ENCODE peak calls at places on chromosomes 1 and 21, in four cellular contexts. Q is K562, Y is GM12878, E is HepG2. C is an unnamed sample.

GRCh38 chr1:24795236-24795635 is 50.0 kb downstream of the CLIC4 start:
- DNase-seq in Q (no peak), Y (no peak), E (no peak), C (no peak)

GRCh38 chr1:201481761-201482493 is 12.9 kb upstream of the PHLDA3 start:
- DNase-seq in Q (peak; percentile 92), Y (peak; percentile 41), E (peak; percentile 73), C (peak; percentile 95)

GRCh38 chr21:37139902-37140301 is 66.8 kb downstream of the TTC3 start:
- DNase-seq in E (no peak), Y (no peak), Q (no peak), C (no peak)

GRCh38 chr1:174074757-174075156 is 52.6 kb upstream of the RC3H1 start:
- DNase-seq in Y (no peak), Q (peak; percentile 30), E (no peak), C (no peak)

GRCh38 chr1:181062800-181063428 is 25.6 kb upstream of the IER5 start:
- DNase-seq in Q (no peak), E (no peak), Y (peak; percentile 87), C (no peak)

GRCh38 chr1:63663301-63663700 is 70.1 kb downstream of the PGM1 start:
- DNase-seq in Y (no peak), E (no peak), Q (no peak), C (no peak)

GRCh38 chr1:53305650-53306049 is 22.2 kb downstream of the LRP8 start:
- DNase-seq in Q (no peak), E (no peak), Y (no peak), C (no peak)

GRCh38 chr21:37370152-37371040 is 3.8 kb downstream of the DYRK1A start:
- DNase-seq in Q (peak; percentile 77), E (no peak), Y (no peak), C (no peak)

GRCh38 chr1:202144510-202145324 is at the start of gene ARL8A:
- DNase-seq in E (no peak), Q (peak; percentile 81), Y (no peak), C (peak; percentile 85)

DNA sequence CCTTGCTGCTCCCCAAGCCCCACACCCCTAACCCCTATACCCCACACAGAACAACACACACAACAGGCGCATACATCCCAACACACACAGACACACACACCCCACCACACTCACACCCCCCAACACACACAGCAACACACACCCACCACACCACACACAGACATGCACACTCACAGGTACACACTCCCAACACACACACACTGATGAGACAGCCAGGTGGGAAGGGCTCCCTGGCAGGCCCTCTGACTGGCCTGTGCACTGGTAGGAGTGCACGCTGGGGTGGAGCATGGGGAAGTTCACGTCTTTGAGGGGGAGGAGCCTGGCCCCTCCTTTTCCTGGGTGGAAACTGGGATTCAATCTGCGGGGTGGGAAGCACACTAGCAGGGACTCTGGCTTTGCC is 116.7 kb downstream of the RHOU start:
- DNase-seq in E (no peak), Y (no peak), Q (no peak), C (no peak)
- TF ChIP-seq FOXM1 in E (no peak), Y (no peak), Q (no peak), C (no peak)

GRCh38 chr1:153094426-153094825 is at the start of gene SPRR2E:
- DNase-seq in Q (no peak), Y (no peak), E (no peak), C (no peak)

GRCh38 chr1:153095764-153096163 is 1.4 kb upstream of the SPRR2E start:
- DNase-seq in E (no peak), Y (no peak), Q (no peak), C (no peak)

GRCh38 chr1:153099646-153100045 is 5.3 kb upstream of the SPRR2E start:
- DNase-seq in Y (no peak), Q (no peak), E (no peak), C (no peak)

DNA sequence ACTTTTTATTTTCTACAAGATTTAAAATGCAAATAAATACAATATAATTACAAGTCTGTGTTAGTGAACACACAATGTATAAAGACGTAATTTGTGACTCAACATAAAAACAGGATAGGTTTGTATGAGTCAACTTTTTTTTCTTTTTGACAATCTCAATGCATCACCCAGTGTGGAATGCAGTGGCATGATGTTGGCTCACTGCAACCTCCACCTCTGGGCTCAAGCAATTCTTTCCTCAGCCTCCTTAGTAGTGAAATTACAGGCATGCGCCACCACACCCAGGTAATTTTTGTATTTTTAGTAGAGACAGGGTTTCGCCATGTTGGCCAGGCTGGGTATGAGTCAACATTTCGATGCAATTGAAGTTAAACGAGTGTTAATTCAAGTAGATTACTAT is 5.9 kb upstream of the SPRR2E start:
- DNase-seq in E (no peak), Y (no peak), Q (no peak), C (no peak)
- TF ChIP-seq TARDBP in E (no peak), Y (no peak), Q (no peak), C (no peak)

GRCh38 chr1:34162852-34163766 is 1.9 kb downstream of the CSMD2 start:
- DNase-seq in Q (peak; percentile 50), E (peak; percentile 32), Y (no peak), C (peak; percentile 70)
- TF ChIP-seq FOXM1 in Q (no peak), E (no peak), Y (no peak), C (no peak)

GRCh38 chr1:206479164-206480125 is 9.2 kb downstream of the IKBKE start:
- DNase-seq in Q (peak; percentile 86), E (peak; percentile 58), Y (no peak), C (peak; percentile 89)
- TF ChIP-seq TARDBP in Q (no peak), E (no peak), Y (no peak), C (no peak)

GRCh38 chr1:225629483-225629882 is 23.4 kb downstream of the ENAH start:
- DNase-seq in Y (no peak), E (no peak), Q (no peak), C (no peak)

GRCh38 chr1:225631041-225631663 is 21.8 kb downstream of the ENAH start:
- DNase-seq in E (no peak), Q (no peak), Y (no peak), C (no peak)

GRCh38 chr1:225626698-225627097 is 26.2 kb downstream of the ENAH start:
- DNase-seq in Y (no peak), Q (no peak), E (no peak), C (no peak)

DNA sequence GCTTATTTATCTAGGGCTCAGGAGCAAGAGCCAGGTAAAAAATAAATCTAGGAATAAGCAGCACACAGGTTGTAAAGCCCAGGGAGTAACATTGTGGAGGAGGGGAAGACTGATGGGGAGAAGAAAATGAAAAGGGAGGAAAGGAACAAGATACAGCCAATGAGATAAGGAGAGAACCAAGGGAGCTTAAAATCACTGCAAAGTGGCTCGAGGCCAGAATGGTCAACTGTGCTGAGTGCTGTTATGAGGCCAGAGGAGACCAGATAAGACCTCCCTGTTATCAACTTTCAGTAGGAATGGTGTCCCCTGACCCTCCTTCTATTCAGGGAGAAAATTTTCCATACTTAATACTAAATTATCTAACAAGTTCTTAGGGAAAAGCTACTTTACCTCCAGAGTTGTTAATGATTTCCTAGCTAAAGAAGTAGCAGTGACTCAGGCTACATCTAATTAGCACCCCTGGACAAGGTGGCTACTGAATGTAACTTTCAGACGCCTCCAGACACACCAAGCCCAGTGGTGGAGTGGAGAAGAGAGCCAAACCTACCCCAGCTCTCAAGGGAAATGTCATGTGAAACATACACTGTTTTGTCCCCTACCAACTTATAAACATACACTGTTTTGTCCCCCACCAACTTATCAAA is 25.5 kb downstream of the ENAH start:
- DNase-seq in Y (no peak), E (no peak), Q (no peak), C (no peak)
- TF ChIP-seq FOXM1 in Y (no peak), E (no peak), Q (no peak), C (no peak)

GRCh38 chr1:232900818-232901217 is 49.6 kb upstream of the NTPCR start:
- DNase-seq in Q (no peak), E (no peak), Y (no peak), C (no peak)
- TF ChIP-seq TARDBP in Q (no peak), E (no peak), Y (no peak), C (no peak)

GRCh38 chr1:212791261-212791675 is 309 bp downstream of the NSL1 start:
- DNase-seq in Q (no peak), E (no peak), Y (no peak), C (peak; percentile 74)
- TF ChIP-seq FOXM1 in Q (no peak), E (no peak), Y (no peak), C (no peak)

C was measured in HEK293T.